ENCODE peak calls at places on chromosomes 7 and 10, in ten cellular contexts. W, T, D, M, Z, E, N, S, V and K are unnamed samples.

GRCh38 chr10:124657806-124658205 is 86.4 kb downstream of the FAM53B start:
- DNase-seq in N (no peak), E (no peak), V (no peak), Z (no peak), W (no peak), S (no peak), T (no peak), M (no peak), D (no peak), K (no peak)

GRCh38 chr7:137760111-137760510 is 86.7 kb downstream of the DGKI start:
- DNase-seq in S (no peak), V (no peak), W (no peak), N (no peak), Z (no peak), D (no peak), T (no peak), M (no peak), E (no peak), K (no peak)

GRCh38 chr10:108597031-108597430 is 1326.3 kb downstream of the XPNPEP1 start:
- DNase-seq in D (no peak), M (no peak), N (no peak), E (no peak), Z (no peak), S (peak), T (no peak), V (no peak), W (peak), K (no peak)

GRCh38 chr10:59580257-59580863 is 129.3 kb downstream of the SLC16A9 start:
- DNase-seq in M (no peak), W (no peak), E (no peak), T (peak), S (peak), N (no peak), Z (no peak), D (peak), V (no peak), K (peak)

GRCh38 chr7:15784694-15785030 is 98.2 kb upstream of the MEOX2 start:
- DNase-seq in S (no peak), V (no peak), N (no peak), T (no peak), Z (no peak), D (no peak), E (no peak), M (no peak), W (no peak), K (no peak)

GRCh38 chr7:142461437-142461836 is 203.6 kb upstream of the PRSS58 start:
- DNase-seq in M (no peak), N (no peak), T (no peak), E (peak), Z (no peak), S (peak), D (no peak), V (no peak), W (peak), K (no peak)

GRCh38 chr7:30322656-30323355 is 38.4 kb downstream of the ZNRF2 start:
- DNase-seq in E (peak), W (no peak), D (no peak), S (no peak), N (no peak), V (no peak), T (no peak), M (no peak), Z (no peak), K (no peak)

GRCh38 chr7:8260871-8261707 is 878 bp downstream of the ICA1 start:
- DNase-seq in M (no peak), S (peak), E (peak), T (peak), W (no peak), Z (no peak), N (no peak), D (peak), V (no peak), K (peak)